ENCODE peak calls at places on chromosome 4, in eight cellular contexts. X is thyroid gland, W is gastrocnemius medialis, D is ovary, A is breast epithelium, O is esophagus squamous epithelium, R is heart left ventricle, T is body of pancreas. J is an unnamed sample.

GRCh38 chr4:79358438-79358837 is 32.6 kb upstream of the NAA11 start:
- DNase-seq in W (no peak), O (no peak), A (no peak), D (no peak), R (no peak), X (no peak), T (no peak), J (no peak)

GRCh38 chr4:137524642-137525384 is 7.5 kb downstream of the PCDH18 start:
- DNase-seq in O (no peak), T (no peak), W (no peak), A (no peak), D (no peak), X (no peak), R (no peak), J (no peak)

GRCh38 chr4:25358515-25359275 is 18.4 kb upstream of the ANAPC4 start:
- DNase-seq in X (no peak), D (no peak), T (peak; percentile 96), O (no peak), A (no peak), R (no peak), W (no peak), J (no peak)

GRCh38 chr4:139469869-139470268 is 15.9 kb downstream of the RAB33B start:
- DNase-seq in W (no peak), R (no peak), T (peak; percentile 78), D (no peak), A (no peak), O (no peak), X (no peak), J (no peak)

GRCh38 chr4:100208459-100208858 is 18.2 kb upstream of the DDIT4L start:
- DNase-seq in A (no peak), X (no peak), D (no peak), T (no peak), O (no peak), R (no peak), W (no peak), J (no peak)

GRCh38 chr4:22500831-22501714 is 14.8 kb downstream of the ADGRA3 start:
- DNase-seq in O (no peak), X (peak; percentile 19), T (peak; percentile 57), W (no peak), D (no peak), A (no peak), R (no peak), J (no peak)

GRCh38 chr4:22707390-22707789 is 14.7 kb downstream of the GBA3 start:
- DNase-seq in X (no peak), A (no peak), O (no peak), W (no peak), D (no peak), T (no peak), R (no peak), J (no peak)

GRCh38 chr4:84499065-84499982 is at the start of gene NKX6-1:
- DNase-seq in O (peak; percentile 9), R (peak; percentile 50), A (peak; percentile 51), X (peak; percentile 58), T (peak; percentile 95), W (peak; percentile 41), D (peak; percentile 81), J (no peak)

GRCh38 chr4:126046081-126046614 is 731.4 kb downstream of the FAT4 start:
- DNase-seq in A (no peak), W (no peak), D (no peak), X (no peak), R (no peak), T (no peak), O (no peak), J (no peak)

GRCh38 chr4:188037003-188037713 is 41.6 kb downstream of the ZFP42 start:
- DNase-seq in R (no peak), D (no peak), W (no peak), T (no peak), X (no peak), A (no peak), O (no peak), J (no peak)

GRCh38 chr4:136831553-136831952 is 700.7 kb downstream of the PCDH18 start:
- DNase-seq in T (no peak), O (no peak), R (no peak), D (no peak), X (no peak), W (no peak), A (no peak), J (no peak)

GRCh38 chr4:8772499-8773123 is 99.0 kb downstream of the HMX1 start:
- DNase-seq in R (no peak), O (no peak), A (no peak), D (no peak), W (peak; percentile 3), T (peak; percentile 2), X (no peak), J (peak; percentile 74)

GRCh38 chr4:42923431-42923830 is 30.9 kb downstream of the GRXCR1 start:
- DNase-seq in R (no peak), A (no peak), O (no peak), X (no peak), T (no peak), D (no peak), W (no peak), J (no peak)

GRCh38 chr4:128386761-128387599 is 99.4 kb upstream of the PGRMC2 start:
- DNase-seq in R (peak; percentile 93), T (peak; percentile 95), A (peak; percentile 88), O (peak; percentile 30), D (peak; percentile 94), W (peak; percentile 97), X (peak; percentile 97), J (peak; percentile 94)

GRCh38 chr4:1043162-1043561 is 31.7 kb downstream of the FGFRL1 start:
- DNase-seq in R (no peak), O (no peak), A (no peak), W (no peak), D (no peak), T (no peak), X (peak; percentile 1), J (no peak)

GRCh38 chr4:100008048-100008447 is 58.0 kb upstream of the H2AZ1 start:
- DNase-seq in D (no peak), A (no peak), T (no peak), R (no peak), X (no peak), O (no peak), W (no peak), J (no peak)

GRCh38 chr4:29326004-29326403 is 1394.2 kb upstream of the PCDH7 start:
- DNase-seq in A (no peak), O (no peak), T (no peak), W (no peak), X (no peak), R (no peak), D (no peak), J (no peak)

GRCh38 chr4:106287353-106287969 is 28.5 kb downstream of the TBCK start:
- DNase-seq in X (no peak), A (no peak), W (no peak), D (no peak), O (no peak), T (no peak), R (no peak), J (no peak)

GRCh38 chr4:173332963-173333657 is 1.0 kb downstream of the HMGB2 start:
- DNase-seq in X (peak; percentile 22), O (no peak), D (no peak), W (no peak), T (peak; percentile 24), R (no peak), A (no peak), J (no peak)

GRCh38 chr4:7973545-7973981 is 33.9 kb upstream of the AFAP1 start:
- DNase-seq in W (no peak), O (no peak), D (no peak), A (peak; percentile 56), X (no peak), T (no peak), R (no peak), J (no peak)

GRCh38 chr4:139509727-139510410 is 46.1 kb downstream of the SETD7 start:
- DNase-seq in W (no peak), O (no peak), X (peak; percentile 19), D (no peak), A (no peak), R (peak; percentile 40), T (peak; percentile 53), J (no peak)

DNA sequence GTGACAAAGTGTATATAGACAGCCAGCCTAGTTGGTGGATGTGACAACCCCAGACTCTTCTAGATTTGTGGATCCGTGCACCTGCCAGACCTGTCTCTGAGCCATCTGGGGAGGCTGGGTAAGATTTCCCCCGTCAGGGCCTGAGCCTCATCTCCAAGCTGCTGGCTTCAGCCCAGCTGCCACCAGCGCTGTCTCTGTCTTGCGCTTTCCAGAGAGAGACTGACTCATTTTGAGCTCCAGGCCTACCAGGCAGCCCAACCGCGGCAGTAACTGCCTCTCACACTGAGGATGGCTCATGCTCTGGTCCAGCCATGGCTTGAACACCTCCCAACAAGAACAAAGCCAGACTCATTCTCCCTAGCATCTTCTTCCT is 26.4 kb downstream of the NOP14 start:
- DNase-seq in R (no peak), W (peak; percentile 81), A (peak; percentile 41), O (no peak), D (peak; percentile 44), X (no peak), T (no peak), J (peak; percentile 83)
- H3K4me3 ChIP-seq in R (no peak overlapping the region), W (no peak overlapping the region), A (no peak overlapping the region), O (no peak overlapping the region), D (no peak overlapping the region), X (no peak overlapping the region), T (no peak overlapping the region), J (no peak overlapping the region)

DNA sequence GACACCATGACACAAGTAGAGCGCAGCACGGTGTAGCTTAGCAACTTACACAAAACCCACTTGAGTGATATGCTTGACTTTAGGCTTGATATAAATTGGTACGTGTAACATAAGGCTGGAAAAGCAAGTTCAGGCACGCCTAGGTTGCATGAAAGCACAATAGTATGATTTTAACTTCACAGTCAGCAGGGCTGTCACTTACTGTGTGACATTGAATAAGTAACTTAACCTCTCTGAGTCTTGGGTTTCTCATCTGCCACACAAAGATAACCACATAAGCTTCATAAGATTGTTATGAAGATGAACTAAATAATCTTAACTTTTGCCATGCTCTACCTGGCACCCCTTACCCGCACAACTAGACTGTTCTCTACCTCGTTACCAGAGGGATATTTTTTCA is 9.5 kb downstream of the SRD5A3 start:
- DNase-seq in W (no peak), D (no peak), X (no peak), T (no peak), R (no peak), O (no peak), A (no peak), J (no peak)
- TF ChIP-seq POLR2A in W (no peak), D (no peak), X (no peak), T (no peak), R (no peak), O (no peak), A (no peak), J (no peak)

DNA sequence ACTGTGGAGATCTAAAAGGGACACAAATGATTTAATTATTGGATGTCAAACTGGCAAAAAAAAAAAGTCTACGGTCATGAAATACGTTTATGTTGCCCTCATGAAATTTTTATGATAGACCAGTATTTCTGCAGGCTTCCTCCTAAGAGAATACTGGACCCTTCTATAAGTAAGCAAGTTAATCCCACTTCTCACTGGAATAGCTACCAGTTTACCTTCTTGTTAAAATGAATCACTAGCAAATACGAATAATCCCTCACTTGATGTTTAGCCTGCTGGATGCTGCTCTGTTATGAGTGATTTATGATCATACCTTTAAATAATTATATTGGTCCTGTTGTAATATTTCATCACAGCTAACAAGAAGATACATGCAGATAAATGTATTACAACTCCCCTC is 39.6 kb upstream of the GRID2 start:
- DNase-seq in T (no peak), O (no peak), W (no peak), D (no peak), R (no peak), A (no peak), X (no peak), J (no peak)
- H3K4me3 ChIP-seq in T (no peak overlapping the region), O (no peak overlapping the region), W (no peak overlapping the region), D (no peak overlapping the region), R (no peak overlapping the region), A (no peak overlapping the region), X (no peak overlapping the region), J (no peak overlapping the region)

GRCh38 chr4:159366966-159367365 is 264.1 kb downstream of the RAPGEF2 start:
- DNase-seq in D (no peak), O (no peak), W (no peak), T (no peak), A (no peak), R (peak; percentile 44), X (peak; percentile 16), J (no peak)
- TF ChIP-seq POLR2A in D (no peak), O (no peak), W (no peak), T (no peak), A (no peak), R (no peak), X (no peak), J (no peak)

J was measured in lower leg skin.